ENCODE peak calls at places on chromosomes 6 and 20, in seven cellular contexts. Q is esophagus squamous epithelium, L is ovary, S is Peyer's patch, I is tibial nerve, G is right lobe of liver, E is adrenal gland. H is an unnamed sample. For H3K4me1, the result is how much of the 10 kb centered on the place peaks cover.

GRCh38 chr6:168045141-168045691 is 33.8 kb downstream of the FRMD1 start:
- DNase-seq in Q (no peak), L (no peak), S (no peak), I (no peak), G (peak), E (no peak), H (no peak)

GRCh38 chr20:36541227-36542018 is at the start of gene MYL9:
- DNase-seq in Q (no peak), L (peak), S (peak), I (peak), G (peak), E (peak), H (peak)

GRCh38 chr20:45313065-45313695 is 5.1 kb upstream of the MATN4 start:
- DNase-seq in Q (no peak), L (no peak), S (peak), I (no peak), G (no peak), E (no peak), H (no peak)

GRCh38 chr6:44627879-44628271 is 240.4 kb downstream of the CDC5L start:
- DNase-seq in Q (no peak), L (no peak), S (no peak), I (no peak), G (no peak), E (no peak), H (no peak)

GRCh38 chr20:35166242-35166830 is 5.5 kb upstream of the PROCR start:
- DNase-seq in Q (no peak), L (no peak), S (no peak), I (no peak), G (peak), E (peak), H (no peak)

GRCh38 chr6:24648276-24648675 is 2.3 kb upstream of the KIAA0319 start:
- DNase-seq in Q (no peak), L (no peak), S (no peak), I (no peak), G (no peak), E (no peak), H (no peak)

GRCh38 chr20:58700121-58700780 is 7.7 kb downstream of the NPEPL1 start:
- DNase-seq in Q (no peak), L (peak), S (peak), I (no peak), G (no peak), E (no peak), H (no peak)

GRCh38 chr6:137165375-137166246 is 7.8 kb downstream of the IL22RA2 start:
- DNase-seq in Q (no peak), L (no peak), S (peak), I (no peak), G (no peak), E (peak), H (peak)

GRCh38 chr6:90811596-90812226 is 224.8 kb upstream of the MAP3K7 start:
- DNase-seq in Q (no peak), L (no peak), S (no peak), I (no peak), G (no peak), E (no peak), H (no peak)

GRCh38 chr6:167758309-167759023 is 68.2 kb upstream of the AFDN start:
- DNase-seq in Q (no peak), L (no peak), S (no peak), I (no peak), G (no peak), E (no peak), H (no peak)

GRCh38 chr6:168046696-168047095 is 32.3 kb downstream of the FRMD1 start:
- DNase-seq in Q (no peak), L (no peak), S (no peak), I (no peak), G (no peak), E (no peak), H (no peak)

GRCh38 chr6:168571268-168571667 is 130.3 kb downstream of the SMOC2 start:
- DNase-seq in Q (no peak), L (no peak), S (no peak), I (no peak), G (no peak), E (no peak), H (no peak)

GRCh38 chr6:113732384-113732966 is 124.7 kb upstream of the MARCKS start:
- DNase-seq in Q (no peak), L (peak), S (no peak), I (peak), G (no peak), E (no peak), H (no peak)

GRCh38 chr20:20393207-20393606 is 25.3 kb downstream of the INSM1 start:
- DNase-seq in Q (no peak), L (no peak), S (no peak), I (no peak), G (no peak), E (no peak), H (no peak)

GRCh38 chr6:121395736-121396135 is 39.7 kb upstream of the GJA1 start:
- DNase-seq in Q (no peak), L (no peak), S (peak), I (no peak), G (no peak), E (peak), H (no peak)

GRCh38 chr20:3188823-3189413 is 15.6 kb downstream of the DDRGK1 start:
- DNase-seq in Q (no peak), L (no peak), S (no peak), I (no peak), G (peak), E (no peak), H (no peak)

GRCh38 chr20:25252686-25253421 is 5.0 kb downstream of the PYGB start:
- DNase-seq in Q (no peak), L (no peak), S (no peak), I (no peak), G (no peak), E (no peak), H (no peak)

GRCh38 chr6:132298344-132298949 is 102.8 kb downstream of the MOXD1 start:
- DNase-seq in Q (no peak), L (no peak), S (no peak), I (no peak), G (no peak), E (peak), H (peak)

GRCh38 chr6:106027760-106028159 is 58.4 kb upstream of the PRDM1 start:
- DNase-seq in Q (no peak), L (no peak), S (no peak), I (no peak), G (no peak), E (no peak), H (no peak)

GRCh38 chr20:57306747-57307146 is 22.9 kb upstream of the SPO11 start:
- DNase-seq in Q (no peak), L (no peak), S (no peak), I (no peak), G (no peak), E (no peak), H (no peak)

GRCh38 chr6:43936476-43936875 is 166.5 kb downstream of the VEGFA start:
- DNase-seq in Q (no peak), L (no peak), S (no peak), I (no peak), G (peak), E (peak), H (no peak)

GRCh38 chr20:297925-298754 is 770 bp downstream of the ZCCHC3 start:
- DNase-seq in Q (no peak), L (peak), S (peak), I (no peak), G (peak), E (peak), H (peak)

DNA sequence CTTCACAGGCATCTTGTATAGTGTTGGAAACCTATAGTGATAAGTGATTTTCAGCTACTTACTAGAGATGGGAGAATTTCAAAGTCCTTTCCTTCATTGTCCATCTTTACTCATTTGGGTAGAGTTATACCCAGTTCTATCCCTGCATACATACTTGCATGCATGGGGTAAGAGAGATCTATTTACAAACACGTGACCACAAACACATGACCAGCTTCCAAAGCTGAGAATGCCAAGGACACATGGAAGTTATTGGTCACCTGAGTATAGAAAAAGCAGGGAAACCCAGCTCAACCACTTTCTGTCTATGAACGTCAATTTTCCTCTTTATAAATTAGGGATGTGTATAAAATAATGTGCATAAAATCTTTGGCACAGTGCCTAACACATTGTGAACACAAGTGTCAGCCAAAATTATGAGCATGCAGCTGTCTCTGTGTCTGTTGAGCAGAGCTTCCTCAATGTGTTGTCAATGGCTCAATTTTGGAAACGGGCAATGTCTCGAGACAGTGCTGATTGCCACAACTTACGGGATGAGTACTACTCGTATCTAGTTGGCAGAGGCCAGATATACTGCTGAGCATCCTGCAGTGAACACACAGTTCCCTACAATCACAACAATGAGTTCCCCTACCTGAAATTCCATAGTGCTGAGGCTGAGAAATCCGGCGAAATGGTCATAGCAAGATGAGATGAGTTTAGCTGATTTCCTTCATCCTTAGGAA is 44.9 kb downstream of the TPD52L1 start:
- DNase-seq in Q (no peak), L (no peak), S (no peak), I (no peak), G (no peak), E (no peak), H (no peak)
- H3K4me1 ChIP-seq in Q (half or more), L (under half), S (under half), I (under half), G (under half), E (half or more), H (half or more)

DNA sequence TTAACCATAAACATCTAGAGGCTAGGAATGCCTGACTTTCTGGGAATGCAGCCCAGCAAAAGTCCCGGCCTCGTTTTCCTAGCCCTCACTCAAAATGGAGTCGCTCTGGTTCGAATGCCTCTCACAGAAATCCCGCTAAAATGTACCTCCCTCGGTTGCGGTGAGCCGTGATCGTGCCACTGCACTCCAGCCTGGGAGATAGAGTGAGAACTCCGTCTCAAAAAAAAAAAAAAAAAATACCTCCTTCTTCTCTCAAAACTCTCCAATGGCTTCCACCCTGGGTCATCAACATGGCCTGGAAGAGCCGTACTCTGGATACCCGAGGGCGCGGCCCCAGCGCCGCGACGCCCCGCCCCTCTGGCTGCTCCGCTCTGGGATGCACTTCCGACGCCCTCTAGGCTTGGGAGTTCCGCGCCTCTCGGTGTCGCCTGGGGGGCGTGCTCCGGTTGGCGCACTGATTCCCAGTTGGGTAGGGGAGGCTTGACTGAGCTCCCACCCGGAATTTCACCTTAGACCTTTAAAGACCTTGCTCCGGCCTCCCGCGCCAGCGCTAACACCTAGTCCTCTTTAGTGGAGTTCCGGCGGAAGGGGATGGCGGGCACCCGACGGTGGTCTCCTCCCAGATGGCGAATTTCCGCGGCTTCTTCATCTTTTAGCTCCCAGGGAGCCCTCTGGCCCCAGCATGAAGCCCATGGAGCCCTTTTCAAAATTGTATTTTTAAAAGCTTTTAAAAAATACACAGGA is 12.3 kb downstream of the HMGN4 start:
- DNase-seq in Q (no peak), L (peak), S (peak), I (no peak), G (peak), E (peak), H (peak)
- TF ChIP-seq POLR2A in Q (no peak), L (no peak), S (no peak), I (no peak), G (no peak), E (no peak), H (no peak)

GRCh38 chr6:157887892-157888291 is 64.8 kb downstream of the SNX9 start:
- DNase-seq in Q (no peak), L (no peak), S (no peak), I (no peak), G (no peak), E (no peak), H (no peak)
- TF ChIP-seq CTCF in Q (no peak), L (no peak), S (no peak), I (no peak), G (no peak), E (no peak), H (no peak)

DNA sequence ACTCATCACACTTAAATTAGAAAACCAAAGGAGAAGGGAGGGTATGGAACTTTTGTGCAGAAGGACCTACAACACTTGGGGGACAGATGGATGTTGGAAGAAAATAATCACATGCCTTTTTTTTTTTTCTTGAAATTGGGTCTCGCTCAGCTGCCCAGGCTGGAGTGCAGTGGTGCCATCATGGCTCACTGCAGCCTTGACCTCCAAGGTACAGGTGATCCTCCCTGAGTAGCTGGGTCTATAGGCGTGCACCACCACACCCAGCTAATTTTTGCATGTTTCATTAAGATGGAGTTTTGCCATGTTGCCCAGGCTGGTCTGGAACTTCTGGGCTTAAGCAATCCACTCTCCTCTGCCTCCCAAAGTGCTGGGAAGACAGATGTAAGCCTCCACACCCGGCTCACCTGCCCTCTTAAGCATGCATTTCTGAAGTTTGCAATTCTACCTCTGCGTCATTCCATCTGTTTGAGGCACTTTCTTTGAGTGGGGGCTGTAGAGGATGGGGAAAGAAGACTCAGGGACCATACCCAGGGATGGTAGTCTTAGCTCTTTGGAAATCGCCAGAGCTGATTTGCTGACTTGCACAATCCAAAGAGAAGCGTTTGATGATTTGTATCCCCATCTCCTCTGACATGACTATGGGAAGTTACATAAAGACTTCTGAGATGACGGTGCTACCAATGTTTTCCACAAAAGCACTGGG is 370.7 kb upstream of the JARID2 start:
- DNase-seq in Q (no peak), L (no peak), S (no peak), I (no peak), G (no peak), E (no peak), H (no peak)
- H3K4me1 ChIP-seq in Q (under half), L (under half), S (under half), I (under half), G (under half), E (under half), H (under half)

GRCh38 chr6:166354143-166354542 is 11.8 kb upstream of the SFT2D1 start:
- DNase-seq in Q (no peak), L (no peak), S (no peak), I (no peak), G (no peak), E (no peak), H (no peak)
- TF ChIP-seq POLR2A in Q (no peak), L (no peak), S (no peak), I (no peak), G (no peak), E (no peak), H (no peak)

GRCh38 chr6:81750660-81751387 is 1.7 kb downstream of the TENT5A start:
- DNase-seq in Q (no peak), L (no peak), S (no peak), I (no peak), G (no peak), E (no peak), H (no peak)

GRCh38 chr6:81752969-81753708 is 658 bp upstream of the TENT5A start:
- DNase-seq in Q (peak), L (peak), S (peak), I (peak), G (peak), E (peak), H (peak)

GRCh38 chr6:81753709-81754678 is 1.5 kb upstream of the TENT5A start:
- DNase-seq in Q (peak), L (peak), S (peak), I (peak), G (peak), E (peak), H (peak)

GRCh38 chr6:81751388-81752083 is 945 bp downstream of the TENT5A start:
- DNase-seq in Q (peak), L (peak), S (peak), I (peak), G (peak), E (peak), H (peak)

DNA sequence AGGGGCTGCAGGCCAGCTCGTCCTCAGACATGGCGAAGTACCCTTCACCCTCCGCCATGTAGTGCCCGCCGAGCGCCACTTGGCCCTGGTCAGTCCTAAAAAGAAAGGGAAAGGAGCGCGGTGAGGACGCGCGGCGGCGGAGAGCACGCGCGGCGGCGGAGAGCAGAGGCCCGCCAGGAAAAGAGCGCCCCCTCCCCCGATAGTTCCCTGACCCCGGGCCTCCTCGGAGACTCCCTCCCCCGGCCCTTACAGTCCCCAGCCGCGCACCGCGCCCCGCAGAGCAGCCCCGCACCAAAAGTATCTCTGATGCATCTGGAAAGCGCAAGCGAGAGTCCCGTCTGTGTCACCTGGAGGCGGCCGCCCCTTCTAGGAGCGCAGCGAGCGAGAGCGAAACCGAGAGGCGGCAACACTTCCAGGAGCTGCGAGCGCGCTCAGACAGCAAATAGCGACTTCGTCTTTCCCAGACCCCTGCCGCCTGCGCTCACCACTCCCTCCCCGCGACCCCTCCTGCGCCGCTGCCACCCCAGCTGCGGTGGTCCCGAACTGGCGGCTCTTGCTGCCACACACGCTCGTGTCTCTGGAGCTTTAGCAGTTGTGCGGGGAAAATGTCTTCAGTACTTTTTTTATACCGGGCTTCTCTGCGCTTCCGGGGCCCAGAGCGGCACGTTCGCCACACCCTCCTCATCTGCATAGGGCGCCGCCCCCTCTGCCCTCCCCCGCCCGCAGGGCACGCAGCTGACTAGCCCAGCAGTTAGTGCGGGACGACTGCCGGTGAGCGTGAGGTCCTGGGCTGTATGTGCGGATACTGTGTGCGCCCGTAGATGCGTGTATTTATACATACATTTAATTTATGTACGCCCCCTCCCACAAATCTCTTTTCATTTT is at the start of gene TENT5A:
- DNase-seq in Q (peak), L (peak), S (peak), I (peak), G (peak), E (peak), H (peak)
- TF ChIP-seq CTCF in Q (no peak), L (no peak), S (no peak), I (no peak), G (no peak), E (no peak), H (no peak)

GRCh38 chr6:36605102-36605501 is 10.9 kb downstream of the SRSF3 start:
- DNase-seq in Q (no peak), L (peak), S (no peak), I (no peak), G (no peak), E (no peak), H (no peak)
- H3K4me1 ChIP-seq in Q (half or more), L (under half), S (under half), I (under half), G (under half), E (under half), H (half or more)

DNA sequence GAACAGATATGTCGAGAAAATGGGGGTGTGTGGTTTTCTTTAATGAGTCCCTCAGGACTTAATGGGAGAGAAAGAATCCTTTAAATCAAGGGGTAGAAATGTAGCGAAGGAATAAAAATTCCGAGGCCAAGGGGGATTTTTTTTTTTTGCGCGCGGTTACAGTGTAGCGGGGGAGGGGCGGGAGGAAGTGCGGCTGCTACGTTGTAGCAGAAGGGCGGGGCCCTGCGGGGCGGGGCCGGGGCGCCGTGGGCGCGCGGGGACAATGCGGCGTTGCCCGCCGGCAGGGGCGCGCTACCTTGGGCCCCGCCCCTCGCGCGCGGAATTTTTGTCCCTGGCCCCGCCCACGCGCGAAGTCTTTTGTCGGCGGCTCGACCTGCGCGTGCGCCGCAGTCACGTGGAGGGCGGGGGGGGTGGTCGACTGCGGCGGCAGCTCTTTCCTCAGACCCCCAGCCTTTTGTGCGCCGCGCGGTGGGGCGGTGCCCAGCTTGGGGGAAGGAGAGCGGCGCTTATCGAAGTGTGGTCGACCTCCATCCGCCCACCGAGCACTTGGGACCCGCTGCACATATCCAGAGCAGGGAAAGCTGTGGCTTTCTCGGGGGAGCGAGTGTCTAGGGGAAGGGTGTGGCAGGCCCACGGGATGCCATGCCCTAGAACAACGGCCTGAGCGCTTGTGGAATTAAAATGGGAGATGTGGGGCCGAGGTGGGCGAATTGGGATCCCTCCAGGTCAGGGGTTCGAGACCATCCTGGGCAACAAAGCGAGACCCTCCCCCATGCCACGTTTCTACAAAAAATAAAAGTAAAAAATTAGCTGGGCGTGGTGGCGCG is 1.3 kb downstream of the TUBB start:
- DNase-seq in Q (peak), L (peak), S (peak), I (peak), G (peak), E (peak), H (peak)
- TF ChIP-seq POLR2A in Q (peak), L (no peak), S (no peak), I (no peak), G (no peak), E (peak), H (no peak)

H was measured in stomach.